ENCODE peak calls at places on chromosomes 13 and 19, in four cellular contexts. One of them, this sample, is unnamed.
A peak's percentile ranks its signal among the peaks of the same experiment; 100 is the strongest.

GRCh38 chr19:10353793-10354391 is 14.5 kb upstream of the ICAM3 start:
- DNase-seq in HCT116: peak; percentile 32
- DNase-seq in SK-N-SH: peak; percentile 77
- DNase-seq in H1: peak; percentile 91
- DNase-seq in this sample: no peak

GRCh38 chr19:51142119-51142518 is at the start of gene SIGLEC7:
- DNase-seq in HCT116: no peak
- DNase-seq in SK-N-SH: no peak
- DNase-seq in H1: no peak
- DNase-seq in this sample: no peak

GRCh38 chr13:75170321-75170720 is 311.6 kb downstream of the TBC1D4 start:
- DNase-seq in HCT116: no peak
- DNase-seq in H1: no peak
- DNase-seq in SK-N-SH: no peak
- DNase-seq in this sample: no peak

GRCh38 chr13:79593611-79594275 is 112.8 kb downstream of the NDFIP2 start:
- DNase-seq in HCT116: no peak
- DNase-seq in H1: no peak
- DNase-seq in SK-N-SH: peak; percentile 44
- DNase-seq in this sample: no peak

GRCh38 chr19:45933759-45934158 is 19.2 kb upstream of the NANOS2 start:
- DNase-seq in SK-N-SH: no peak
- DNase-seq in H1: no peak
- DNase-seq in HCT116: no peak
- DNase-seq in this sample: no peak

GRCh38 chr13:55517312-55517711 is 1623.4 kb upstream of the PRR20A start:
- DNase-seq in HCT116: no peak
- DNase-seq in H1: no peak
- DNase-seq in SK-N-SH: peak; percentile 1
- DNase-seq in this sample: no peak

GRCh38 chr13:75685239-75685697 is 49.1 kb downstream of the LMO7 start:
- DNase-seq in H1: peak; percentile 39
- DNase-seq in HCT116: no peak
- DNase-seq in SK-N-SH: no peak
- DNase-seq in this sample: peak; percentile 97

GRCh38 chr13:112453207-112453829 is 77.2 kb downstream of the SPACA7 start:
- DNase-seq in HCT116: no peak
- DNase-seq in SK-N-SH: no peak
- DNase-seq in H1: no peak
- DNase-seq in this sample: no peak

GRCh38 chr13:80946008-80946802 is 605.3 kb upstream of the SPRY2 start:
- DNase-seq in HCT116: no peak
- DNase-seq in H1: no peak
- DNase-seq in SK-N-SH: no peak
- DNase-seq in this sample: no peak

GRCh38 chr13:97116754-97117153 is 105.4 kb upstream of the MBNL2 start:
- DNase-seq in H1: no peak
- DNase-seq in HCT116: no peak
- DNase-seq in SK-N-SH: no peak
- DNase-seq in this sample: no peak

GRCh38 chr19:52640916-52641315 is 2.8 kb upstream of the ZNF83 start:
- DNase-seq in SK-N-SH: peak; percentile 78
- DNase-seq in H1: peak; percentile 44
- DNase-seq in HCT116: no peak
- DNase-seq in this sample: peak; percentile 6

GRCh38 chr13:44755872-44756271 is 179.7 kb upstream of the TSC22D1 start:
- DNase-seq in H1: no peak
- DNase-seq in HCT116: no peak
- DNase-seq in SK-N-SH: no peak
- DNase-seq in this sample: no peak

GRCh38 chr13:85367887-85368286 is 431.3 kb downstream of the SLITRK6 start:
- DNase-seq in HCT116: no peak
- DNase-seq in SK-N-SH: no peak
- DNase-seq in H1: no peak
- DNase-seq in this sample: no peak

GRCh38 chr13:21039097-21039800 is 22.1 kb downstream of the LATS2 start:
- DNase-seq in SK-N-SH: no peak
- DNase-seq in H1: no peak
- DNase-seq in HCT116: no peak
- DNase-seq in this sample: no peak

GRCh38 chr13:20428666-20429644 is 96.7 kb downstream of the CRYL1 start:
- DNase-seq in HCT116: no peak
- DNase-seq in H1: no peak
- DNase-seq in SK-N-SH: no peak
- DNase-seq in this sample: no peak

GRCh38 chr19:17405250-17406038 is at the start of gene BST2:
- DNase-seq in H1: no peak
- DNase-seq in SK-N-SH: peak; percentile 39
- DNase-seq in HCT116: no peak
- DNase-seq in this sample: peak; percentile 89

GRCh38 chr19:14102756-14103155 is 12.2 kb upstream of the SAMD1 start:
- DNase-seq in HCT116: no peak
- DNase-seq in H1: no peak
- DNase-seq in SK-N-SH: no peak
- DNase-seq in this sample: no peak

GRCh38 chr13:53758946-53759345 is 730.3 kb downstream of the OLFM4 start:
- DNase-seq in HCT116: no peak
- DNase-seq in SK-N-SH: peak; percentile 10
- DNase-seq in H1: no peak
- DNase-seq in this sample: no peak
- TF ChIP-seq JUND in HCT116: no peak
- TF ChIP-seq JUND in SK-N-SH: no peak
- TF ChIP-seq JUND in H1: no peak
- TF ChIP-seq JUND in this sample: no peak

GRCh38 chr13:106348032-106348431 is 187.4 kb downstream of the EFNB2 start:
- DNase-seq in SK-N-SH: no peak
- DNase-seq in H1: no peak
- DNase-seq in HCT116: peak; percentile 64
- DNase-seq in this sample: peak; percentile 28
- TF ChIP-seq JUND in SK-N-SH: peak; percentile 42
- TF ChIP-seq JUND in H1: peak; percentile 81
- TF ChIP-seq JUND in HCT116: peak; percentile 56
- TF ChIP-seq JUND in this sample: no peak

DNA sequence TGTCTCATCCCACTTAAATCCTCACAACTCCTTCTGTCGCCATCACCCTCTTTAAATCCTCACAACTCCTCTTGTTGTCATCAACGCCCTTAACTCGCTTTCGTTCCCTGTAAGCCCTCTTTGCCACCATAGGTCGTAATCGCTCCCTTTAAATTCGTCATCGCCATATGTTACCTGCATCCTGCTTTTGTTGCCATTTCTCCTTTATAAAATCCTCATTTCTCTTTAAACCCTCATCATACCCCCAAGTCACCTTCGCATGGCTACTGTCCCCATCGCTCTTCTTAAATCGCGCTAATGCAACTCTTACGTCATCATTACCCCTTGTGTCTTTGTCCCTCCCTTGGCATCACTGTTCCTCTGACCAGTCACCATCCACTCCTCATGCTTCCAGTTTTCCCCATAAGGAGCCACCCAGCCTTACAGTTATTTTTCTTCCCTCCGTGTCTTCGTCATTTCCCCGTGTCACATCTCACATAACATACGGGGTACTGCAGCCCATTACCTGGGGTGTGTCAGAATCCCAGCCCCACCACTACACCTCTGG is 539 bp downstream of the PLD3 start:
- DNase-seq in H1: no peak
- DNase-seq in HCT116: peak; percentile 28
- DNase-seq in SK-N-SH: peak; percentile 68
- DNase-seq in this sample: no peak
- TF ChIP-seq JUND in H1: no peak
- TF ChIP-seq JUND in HCT116: no peak
- TF ChIP-seq JUND in SK-N-SH: no peak
- TF ChIP-seq JUND in this sample: no peak

DNA sequence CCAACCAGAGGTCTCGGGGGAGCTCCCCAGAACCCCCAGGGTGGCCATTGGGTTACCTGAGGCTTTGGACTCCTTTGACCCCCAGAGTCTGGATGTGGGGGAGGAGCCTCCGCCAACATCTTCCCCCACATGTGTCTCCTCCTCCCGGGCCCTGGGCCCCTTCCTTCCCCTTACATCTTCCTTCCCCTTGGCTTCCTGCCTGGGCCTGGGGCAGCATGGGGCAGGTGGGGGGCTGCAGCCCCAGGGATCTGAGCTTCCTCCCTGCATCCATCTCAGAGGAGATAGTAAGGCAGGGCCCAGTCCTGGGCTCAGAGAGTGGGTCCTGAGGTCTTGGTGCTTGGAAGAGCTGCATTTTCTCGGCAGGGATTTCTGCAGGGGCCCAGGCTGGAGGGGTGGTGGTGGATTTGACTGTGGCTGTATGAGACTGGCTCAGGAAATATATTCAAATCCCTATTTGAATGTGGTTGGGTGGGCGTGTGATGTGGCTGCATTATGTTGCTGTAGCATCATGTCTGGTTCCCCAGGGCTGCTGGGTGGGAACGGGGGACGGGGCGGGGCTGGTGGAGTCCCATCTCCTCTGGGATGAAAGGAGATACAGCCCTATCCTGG is 919 bp downstream of the VAV1 start:
- DNase-seq in H1: no peak
- DNase-seq in HCT116: no peak
- DNase-seq in SK-N-SH: no peak
- DNase-seq in this sample: no peak
- TF ChIP-seq JUND in H1: no peak
- TF ChIP-seq JUND in HCT116: no peak
- TF ChIP-seq JUND in SK-N-SH: no peak
- TF ChIP-seq JUND in this sample: no peak

GRCh38 chr19:58372311-58373133 is 8.3 kb downstream of the ZNF837 start:
- DNase-seq in H1: no peak
- DNase-seq in HCT116: no peak
- DNase-seq in SK-N-SH: no peak
- DNase-seq in this sample: no peak

GRCh38 chr19:58366576-58367430 is 4.3 kb upstream of the ZNF497 start:
- DNase-seq in HCT116: no peak
- DNase-seq in SK-N-SH: peak; percentile 31
- DNase-seq in H1: no peak
- DNase-seq in this sample: no peak

GRCh38 chr19:58368561-58369360 is 6.2 kb upstream of the ZNF497 start:
- DNase-seq in HCT116: no peak
- DNase-seq in H1: no peak
- DNase-seq in SK-N-SH: peak; percentile 27
- DNase-seq in this sample: no peak

GRCh38 chr19:58364127-58364526 is 1.6 kb upstream of the ZNF497 start:
- DNase-seq in HCT116: no peak
- DNase-seq in SK-N-SH: no peak
- DNase-seq in H1: no peak
- DNase-seq in this sample: no peak

DNA sequence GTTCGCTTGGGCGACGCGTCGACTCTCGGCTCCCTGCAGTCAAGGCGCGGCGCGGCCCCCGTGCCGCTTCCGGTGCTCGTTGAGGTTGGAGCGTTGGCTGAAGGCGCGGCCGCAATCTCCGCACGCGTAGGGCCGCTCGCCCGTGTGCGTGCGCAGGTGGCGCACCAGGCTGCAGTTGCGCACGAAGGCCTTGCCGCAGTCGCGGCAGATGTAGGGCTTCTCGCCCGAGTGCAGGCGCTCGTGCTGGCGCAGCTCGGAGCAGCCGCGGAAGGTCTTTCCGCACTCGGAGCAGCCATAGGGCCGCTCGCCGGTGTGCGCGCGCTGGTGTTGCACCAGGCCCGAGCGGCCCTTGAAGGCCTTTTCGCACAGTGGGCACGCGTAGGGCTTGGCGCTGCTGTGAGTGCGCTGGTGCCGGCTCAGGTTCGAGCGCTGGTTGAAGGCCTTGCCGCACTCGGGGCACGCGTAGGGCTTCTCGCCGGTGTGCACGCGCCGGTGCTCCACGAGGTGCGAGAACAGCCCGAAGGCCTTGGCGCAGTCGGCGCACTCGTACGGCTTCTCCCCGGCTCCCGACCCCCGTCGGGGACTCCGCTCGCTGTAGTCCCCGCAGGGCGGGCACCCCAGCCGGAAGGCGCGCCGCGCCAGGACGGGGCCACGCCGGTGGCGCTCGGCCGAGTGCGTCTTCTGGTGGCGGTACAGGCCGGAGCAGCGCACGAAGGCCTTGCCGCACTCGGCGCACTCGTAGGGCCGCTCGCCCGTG is 5.3 kb upstream of the ZNF497 start:
- DNase-seq in HCT116: no peak
- DNase-seq in H1: no peak
- DNase-seq in SK-N-SH: peak; percentile 15
- DNase-seq in this sample: no peak
- TF ChIP-seq JUND in HCT116: no peak
- TF ChIP-seq JUND in H1: no peak
- TF ChIP-seq JUND in SK-N-SH: no peak
- TF ChIP-seq JUND in this sample: no peak

GRCh38 chr19:35395762-35396199 is 24.9 kb downstream of the GPR42 start:
- DNase-seq in SK-N-SH: peak; percentile 32
- DNase-seq in H1: no peak
- DNase-seq in HCT116: no peak
- DNase-seq in this sample: no peak
- TF ChIP-seq JUND in SK-N-SH: no peak
- TF ChIP-seq JUND in H1: no peak
- TF ChIP-seq JUND in HCT116: no peak
- TF ChIP-seq JUND in this sample: no peak

This sample was measured in T47D.